ENCODE peak calls at places on chromosomes 6 and 20, in four cellular contexts. X is A549, W is HepG2, R is WTC11. C is an unnamed sample.

GRCh38 chr6:52503344-52503747 is 73.5 kb downstream of the TRAM2 start:
- DNase-seq in R (peak; percentile 68), X (no peak), W (no peak), C (peak; percentile 45)

GRCh38 chr6:1407499-1407990 is 18.2 kb downstream of the FOXF2 start:
- DNase-seq in X (no peak), W (no peak), R (no peak), C (no peak)

GRCh38 chr6:139539852-139540251 is 165.4 kb upstream of the CITED2 start:
- DNase-seq in X (peak; percentile 51), R (peak; percentile 16), W (peak; percentile 52), C (no peak)

GRCh38 chr6:3268680-3269079 is 9.9 kb downstream of the PSMG4 start:
- DNase-seq in R (no peak), X (no peak), W (no peak), C (no peak)

GRCh38 chr20:51381557-51381956 is 161.0 kb downstream of the NFATC2 start:
- DNase-seq in X (no peak), R (no peak), W (no peak), C (no peak)

GRCh38 chr6:31573239-31574105 is 1.4 kb downstream of the LTA start:
- DNase-seq in R (no peak), X (no peak), W (no peak), C (no peak)

GRCh38 chr20:23022849-23023248 is 12.3 kb upstream of the SSTR4 start:
- DNase-seq in X (no peak), W (no peak), R (no peak), C (no peak)

GRCh38 chr6:142592876-142593275 is 291.1 kb downstream of the ADGRG6 start:
- DNase-seq in X (no peak), R (no peak), W (no peak), C (no peak)

GRCh38 chr6:41711323-41712038 is 23.9 kb downstream of the TFEB start:
- DNase-seq in X (no peak), R (no peak), W (no peak), C (no peak)

GRCh38 chr6:41901882-41902519 is 6.8 kb upstream of the USP49 start:
- DNase-seq in X (no peak), R (peak; percentile 46), W (no peak), C (peak; percentile 84)

DNA sequence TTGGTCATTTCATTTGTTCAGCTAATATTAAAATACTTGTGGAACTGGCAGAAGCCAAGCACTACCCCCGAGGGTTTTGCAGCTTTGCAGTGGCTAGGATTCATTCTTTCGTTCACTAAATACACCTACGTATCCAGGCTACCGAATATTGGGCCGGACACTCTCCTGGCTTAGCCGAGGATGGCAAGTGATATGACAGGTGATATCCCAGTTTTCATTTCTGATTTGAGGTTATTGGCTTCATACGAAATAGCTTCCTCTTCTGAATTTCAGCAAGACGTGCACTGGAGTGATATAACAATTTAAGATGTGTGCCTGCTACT is 536 bp upstream of the MTFR2 start:
- DNase-seq in W (no peak), X (no peak), R (no peak), C (no peak)
- TF ChIP-seq HMGXB4 in W (no peak), X (no peak), R (no peak), C (no peak)

GRCh38 chr6:106227612-106228507 is 97.7 kb downstream of the ATG5 start:
- DNase-seq in R (no peak), W (no peak), X (no peak), C (no peak)
- TF ChIP-seq HMGXB4 in R (no peak), W (no peak), X (no peak), C (no peak)

GRCh38 chr20:36574278-36575065 is 1.1 kb downstream of the TGIF2 start:
- DNase-seq in X (peak; percentile 46), W (peak; percentile 73), R (peak; percentile 67), C (peak; percentile 77)
- TF ChIP-seq HMGXB4 in X (no peak), W (peak; percentile 88), R (peak; percentile 57), C (no peak)

DNA sequence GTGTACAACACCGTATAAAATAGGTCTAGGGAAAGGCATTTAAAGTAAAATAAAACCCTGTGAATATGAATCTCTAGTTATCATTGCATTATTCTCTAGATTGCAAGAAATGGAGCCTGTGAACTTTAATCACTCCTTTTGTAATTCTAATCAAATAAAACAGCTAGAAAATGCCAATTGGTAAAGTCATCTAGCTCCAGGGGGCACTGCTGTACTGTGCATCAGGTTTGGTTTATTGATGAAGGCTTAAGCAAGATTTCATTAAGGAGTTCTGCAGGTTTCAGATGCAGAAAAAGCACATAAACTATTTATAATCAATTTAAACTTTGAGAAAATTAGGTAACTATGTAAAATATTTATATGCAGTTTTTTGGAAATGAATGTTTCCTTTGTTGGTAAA is 645.0 kb downstream of the PHF3 start:
- DNase-seq in X (no peak), W (peak; percentile 21), R (peak; percentile 15), C (no peak)
- TF ChIP-seq HMGXB4 in X (no peak), W (no peak), R (no peak), C (no peak)

DNA sequence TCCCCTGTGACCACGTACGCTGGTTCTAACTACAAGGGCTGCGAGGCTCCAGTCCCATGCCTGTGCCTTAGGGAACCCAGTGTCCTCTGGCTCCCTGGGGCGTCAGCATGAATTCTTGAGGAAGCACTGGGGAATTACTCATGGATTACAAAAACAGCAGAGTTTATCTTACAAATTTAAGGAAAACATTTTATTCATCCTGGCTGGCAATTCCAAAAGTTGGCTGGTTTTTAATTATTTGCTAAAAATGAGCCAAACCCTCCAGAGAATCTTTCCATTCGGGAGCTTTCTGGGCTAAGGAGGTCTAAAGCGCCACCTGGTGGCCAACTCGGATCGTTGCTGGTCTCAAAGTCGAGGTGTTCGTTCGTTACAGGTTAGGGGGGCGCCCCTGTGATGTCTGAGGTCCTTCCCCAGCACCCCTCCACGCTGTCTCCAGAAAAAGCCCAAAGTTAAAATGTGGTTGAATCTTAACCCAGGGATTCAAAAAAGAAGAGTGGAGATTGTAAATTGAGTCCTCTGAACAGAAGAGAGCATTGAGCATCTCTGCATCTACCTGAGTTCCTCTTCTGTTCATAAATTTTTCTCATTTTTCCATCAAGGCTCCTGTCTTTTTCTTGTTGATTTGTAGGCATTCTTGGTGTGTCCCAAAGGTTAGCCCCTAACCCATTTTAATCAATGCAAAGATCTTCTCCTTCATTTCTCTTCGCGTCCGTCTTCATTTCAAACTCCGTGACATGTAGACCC is 99.4 kb downstream of the BFSP1 start:
- DNase-seq in X (peak; percentile 56), R (peak; percentile 72), W (peak; percentile 57), C (peak; percentile 61)
- TF ChIP-seq HMGXB4 in X (no peak), R (no peak), W (no peak), C (no peak)

GRCh38 chr20:44039741-44040140 is 125.1 kb downstream of the TOX2 start:
- DNase-seq in R (no peak), X (no peak), W (no peak), C (no peak)

GRCh38 chr20:44039147-44039546 is 124.5 kb downstream of the TOX2 start:
- DNase-seq in R (no peak), W (no peak), X (no peak), C (no peak)

GRCh38 chr20:44040202-44040915 is 125.7 kb downstream of the TOX2 start:
- DNase-seq in W (no peak), X (no peak), R (no peak), C (no peak)

GRCh38 chr20:44038681-44039123 is 124.0 kb downstream of the TOX2 start:
- DNase-seq in X (no peak), W (no peak), R (no peak), C (no peak)

DNA sequence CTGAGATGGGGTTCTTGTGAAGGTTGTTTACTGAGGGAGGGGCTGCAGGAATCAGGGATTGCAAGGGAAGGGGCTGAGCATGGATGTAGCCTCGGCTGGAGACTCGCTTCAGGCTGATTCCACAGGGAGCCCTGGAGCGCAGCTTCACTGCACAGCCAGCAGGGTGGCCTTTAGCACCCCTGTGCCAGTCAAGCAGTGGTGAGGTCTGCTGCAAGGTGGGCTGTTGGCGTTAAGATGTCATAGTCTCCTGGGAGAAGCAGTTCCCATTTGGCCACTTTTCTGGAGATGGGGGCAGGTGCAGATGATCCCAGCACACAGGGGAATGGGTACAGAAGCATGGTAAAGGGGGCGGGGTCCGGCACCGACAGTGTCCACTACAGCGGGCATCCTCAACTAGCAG is 126.3 kb downstream of the TOX2 start:
- DNase-seq in W (no peak), R (no peak), X (no peak), C (no peak)
- TF ChIP-seq HMGXB4 in W (no peak), R (no peak), X (no peak), C (no peak)

GRCh38 chr6:88238065-88238464 is 71.9 kb upstream of the CNR1 start:
- DNase-seq in W (peak; percentile 33), R (peak; percentile 51), X (no peak), C (no peak)
- TF ChIP-seq HMGXB4 in W (no peak), R (no peak), X (no peak), C (no peak)

GRCh38 chr6:15461127-15461944 is 201.5 kb downstream of the DTNBP1 start:
- DNase-seq in W (no peak), R (no peak), X (no peak), C (no peak)
- TF ChIP-seq HMGXB4 in W (no peak), R (no peak), X (no peak), C (no peak)